ENCODE peak calls at places on chromosomes 13 and 19, in four cellular contexts. Y, Z, M and H are unnamed samples.

GRCh38 chr13:81726037-81726726 is 1385.3 kb upstream of the SPRY2 start:
- DNase-seq in M (no peak), Y (no peak), Z (no peak), H (no peak)

GRCh38 chr13:40558656-40559055 is 107.8 kb downstream of the FOXO1 start:
- DNase-seq in M (no peak), Z (no peak), Y (no peak), H (no peak)

GRCh38 chr13:97369269-97369893 is 64.6 kb upstream of the RAP2A start:
- DNase-seq in M (no peak), Y (no peak), Z (no peak), H (no peak)

GRCh38 chr19:459724-460511 is 915 bp downstream of the SHC2 start:
- DNase-seq in Y (peak), M (no peak), Z (peak), H (peak)

GRCh38 chr13:114144606-114145244 is 12.3 kb upstream of the RASA3 start:
- DNase-seq in Y (no peak), Z (no peak), M (no peak), H (no peak)

GRCh38 chr19:40798997-40799557 is at the start of gene EGLN2:
- DNase-seq in Y (no peak), Z (peak), M (no peak), H (no peak)

GRCh38 chr13:95628488-95628887 is 16.0 kb downstream of the DZIP1 start:
- DNase-seq in Y (no peak), Z (no peak), M (no peak), H (no peak)

GRCh38 chr13:87078947-87079795 is 592.0 kb upstream of the SLITRK5 start:
- DNase-seq in Z (no peak), Y (no peak), M (no peak), H (no peak)

GRCh38 chr19:42375415-42376176 is 14.5 kb downstream of the CNFN start:
- DNase-seq in Z (no peak), M (no peak), Y (no peak), H (no peak)

GRCh38 chr19:7482584-7483439 is 6.0 kb downstream of the PEX11G start:
- DNase-seq in M (no peak), Z (peak), Y (no peak), H (no peak)

GRCh38 chr19:1248454-1249297 is at the start of gene MIDN:
- DNase-seq in Y (no peak), Z (peak), M (no peak), H (peak)

GRCh38 chr19:48625891-48626327 is 6.6 kb downstream of the SPHK2 start:
- DNase-seq in Z (no peak), Y (no peak), M (no peak), H (no peak)

GRCh38 chr13:74662895-74663294 is 528.7 kb upstream of the KLF12 start:
- DNase-seq in Y (no peak), M (no peak), Z (no peak), H (no peak)

GRCh38 chr13:95378603-95379002 is 77.4 kb upstream of the ABCC4 start:
- DNase-seq in M (no peak), Z (no peak), Y (no peak), H (no peak)

GRCh38 chr13:37526710-37527446 is 71.7 kb downstream of the POSTN start:
- DNase-seq in Y (no peak), Z (no peak), M (no peak), H (no peak)

DNA sequence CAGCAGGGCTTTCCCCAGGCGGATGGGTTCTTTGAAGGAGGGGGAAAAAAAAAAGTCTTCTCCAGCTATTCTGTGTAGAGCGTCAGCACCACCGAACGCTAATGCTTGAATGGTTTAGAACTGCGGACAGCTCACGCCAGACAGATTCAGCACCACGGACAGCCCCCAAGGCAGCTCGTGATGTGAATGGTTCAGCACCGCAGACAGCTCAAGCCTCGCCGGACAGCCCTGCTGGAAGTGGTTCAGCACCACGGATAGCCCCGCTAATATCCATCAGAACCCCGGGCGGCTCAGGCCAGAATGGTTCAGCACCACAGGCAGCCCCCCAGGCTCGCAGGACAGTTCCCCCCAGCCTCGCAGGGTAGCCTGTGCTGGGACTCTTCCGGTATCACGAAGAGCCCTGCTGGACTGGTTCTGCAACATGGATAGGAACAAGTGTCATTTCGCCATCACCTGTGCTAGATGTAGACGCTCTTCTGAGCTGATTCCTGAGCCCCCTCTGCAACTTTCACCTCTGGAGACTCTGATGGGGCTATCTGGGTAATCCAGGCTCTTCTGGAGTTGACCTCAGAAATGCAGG is 4.9 kb upstream of the SMIM17 start:
- DNase-seq in Y (peak), M (no peak), Z (peak), H (peak)
- TF ChIP-seq POLR2AphosphoS2 in Y (no peak), M (no peak), Z (no peak), H (no peak)

GRCh38 chr19:51327066-51327985 is 14.6 kb downstream of the VSIG10L start:
- DNase-seq in M (no peak), Y (peak), Z (peak), H (peak)
- TF ChIP-seq HDAC2 in M (no peak), Y (no peak), Z (no peak), H (no peak)

GRCh38 chr13:78601886-78602560 is 1.3 kb downstream of the POU4F1 start:
- DNase-seq in Y (no peak), Z (no peak), M (no peak), H (no peak)
- TF ChIP-seq POLR2AphosphoS2 in Y (no peak), Z (no peak), M (no peak), H (no peak)

DNA sequence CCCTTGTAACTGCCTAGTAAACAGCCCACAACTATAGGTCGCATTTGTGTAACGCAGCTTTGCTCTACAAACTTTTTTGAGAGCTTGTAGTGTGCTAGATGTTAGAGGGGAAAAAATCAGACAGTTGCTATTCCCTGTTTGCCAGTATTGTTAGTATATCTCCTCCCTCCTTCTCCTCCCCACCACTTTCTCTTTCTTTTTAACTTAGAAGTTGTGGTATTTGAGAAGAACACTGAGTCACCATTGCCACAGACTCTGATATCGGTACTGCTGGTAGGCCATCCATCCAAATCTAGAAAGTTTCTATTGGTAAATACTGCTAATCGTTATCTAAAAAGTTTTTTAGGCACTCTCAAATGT is 661 bp downstream of the POMP start:
- DNase-seq in Y (no peak), Z (peak), M (no peak), H (no peak)
- TF ChIP-seq HDAC2 in Y (no peak), Z (no peak), M (no peak), H (no peak)